ENCODE peak calls at places on chromosome 9, in four cellular contexts. One of them, this sample, is unnamed.

GRCh38 chr9:109799792-109800191 is 19.8 kb downstream of the PALM2AKAP2 start:
- DNase-seq in NCI-H524: no peak
- DNase-seq in stromal cell of bone marrow: peak
- DNase-seq in DMS 273 treated with DMSO at 0.1 percent for 48 hours: no peak
- DNase-seq in this sample: no peak

GRCh38 chr9:131880828-131881227 is 141.0 kb upstream of the RAPGEF1 start:
- DNase-seq in NCI-H524: no peak
- DNase-seq in stromal cell of bone marrow: no peak
- DNase-seq in DMS 273 treated with DMSO at 0.1 percent for 48 hours: no peak
- DNase-seq in this sample: no peak

GRCh38 chr9:82538634-82539033 is 524.3 kb downstream of the RASEF start:
- DNase-seq in NCI-H524: no peak
- DNase-seq in stromal cell of bone marrow: no peak
- DNase-seq in DMS 273 treated with DMSO at 0.1 percent for 48 hours: no peak
- DNase-seq in this sample: no peak

GRCh38 chr9:72899734-72900477 is 52.9 kb downstream of the ALDH1A1 start:
- DNase-seq in NCI-H524: no peak
- DNase-seq in stromal cell of bone marrow: no peak
- DNase-seq in DMS 273 treated with DMSO at 0.1 percent for 48 hours: no peak
- DNase-seq in this sample: no peak

GRCh38 chr9:135926402-135927194 is 19.3 kb upstream of the CAMSAP1 start:
- DNase-seq in NCI-H524: no peak
- DNase-seq in stromal cell of bone marrow: peak
- DNase-seq in DMS 273 treated with DMSO at 0.1 percent for 48 hours: no peak
- DNase-seq in this sample: peak

GRCh38 chr9:7153566-7153965 is 395.8 kb downstream of the KDM4C start:
- DNase-seq in NCI-H524: no peak
- DNase-seq in stromal cell of bone marrow: no peak
- DNase-seq in DMS 273 treated with DMSO at 0.1 percent for 48 hours: no peak
- DNase-seq in this sample: no peak

GRCh38 chr9:80086822-80087345 is 515.1 kb downstream of the TLE4 start:
- DNase-seq in NCI-H524: no peak
- DNase-seq in stromal cell of bone marrow: no peak
- DNase-seq in DMS 273 treated with DMSO at 0.1 percent for 48 hours: no peak
- DNase-seq in this sample: no peak

GRCh38 chr9:72675586-72675985 is 154.2 kb downstream of the TMC1 start:
- DNase-seq in NCI-H524: no peak
- DNase-seq in stromal cell of bone marrow: peak
- DNase-seq in DMS 273 treated with DMSO at 0.1 percent for 48 hours: no peak
- DNase-seq in this sample: no peak

GRCh38 chr9:37290366-37290765 is 132.1 kb upstream of the GRHPR start:
- DNase-seq in NCI-H524: no peak
- DNase-seq in stromal cell of bone marrow: no peak
- DNase-seq in DMS 273 treated with DMSO at 0.1 percent for 48 hours: no peak
- DNase-seq in this sample: no peak

GRCh38 chr9:88174324-88174723 is 36.0 kb upstream of the SPATA31C2 start:
- DNase-seq in NCI-H524: peak
- DNase-seq in stromal cell of bone marrow: no peak
- DNase-seq in DMS 273 treated with DMSO at 0.1 percent for 48 hours: no peak
- DNase-seq in this sample: no peak

GRCh38 chr9:133063500-133064231 is 1.9 kb downstream of the CEL start:
- DNase-seq in NCI-H524: no peak
- DNase-seq in stromal cell of bone marrow: no peak
- DNase-seq in DMS 273 treated with DMSO at 0.1 percent for 48 hours: no peak
- DNase-seq in this sample: no peak

GRCh38 chr9:69546265-69546664 is 125.9 kb downstream of the APBA1 start:
- DNase-seq in NCI-H524: peak
- DNase-seq in stromal cell of bone marrow: no peak
- DNase-seq in DMS 273 treated with DMSO at 0.1 percent for 48 hours: no peak
- DNase-seq in this sample: no peak

GRCh38 chr9:89309608-89310485 is 1.1 kb upstream of the CKS2 start:
- DNase-seq in NCI-H524: no peak
- DNase-seq in stromal cell of bone marrow: no peak
- DNase-seq in DMS 273 treated with DMSO at 0.1 percent for 48 hours: no peak
- DNase-seq in this sample: no peak

GRCh38 chr9:37618817-37619216 is 26.4 kb upstream of the TOMM5 start:
- DNase-seq in NCI-H524: peak
- DNase-seq in stromal cell of bone marrow: peak
- DNase-seq in DMS 273 treated with DMSO at 0.1 percent for 48 hours: no peak
- DNase-seq in this sample: no peak

GRCh38 chr9:11319477-11320060 is 706.8 kb upstream of the PTPRD start:
- DNase-seq in NCI-H524: peak
- DNase-seq in stromal cell of bone marrow: no peak
- DNase-seq in DMS 273 treated with DMSO at 0.1 percent for 48 hours: peak
- DNase-seq in this sample: no peak

GRCh38 chr9:75713373-75713772 is 177.1 kb upstream of the PCSK5 start:
- DNase-seq in NCI-H524: no peak
- DNase-seq in stromal cell of bone marrow: no peak
- DNase-seq in DMS 273 treated with DMSO at 0.1 percent for 48 hours: no peak
- DNase-seq in this sample: no peak

GRCh38 chr9:33260372-33260771 is 4.1 kb downstream of the BAG1 start:
- DNase-seq in NCI-H524: no peak
- DNase-seq in stromal cell of bone marrow: no peak
- DNase-seq in DMS 273 treated with DMSO at 0.1 percent for 48 hours: no peak
- DNase-seq in this sample: no peak

GRCh38 chr9:98105006-98105405 is 14.0 kb downstream of the TRIM14 start:
- DNase-seq in NCI-H524: no peak
- DNase-seq in stromal cell of bone marrow: no peak
- DNase-seq in DMS 273 treated with DMSO at 0.1 percent for 48 hours: no peak
- DNase-seq in this sample: no peak

GRCh38 chr9:99044827-99045226 is 60.1 kb upstream of the TGFBR1 start:
- DNase-seq in NCI-H524: no peak
- DNase-seq in stromal cell of bone marrow: no peak
- DNase-seq in DMS 273 treated with DMSO at 0.1 percent for 48 hours: no peak
- DNase-seq in this sample: no peak

GRCh38 chr9:34363619-34364351 is 12.9 kb downstream of the MYORG start:
- DNase-seq in NCI-H524: no peak
- DNase-seq in stromal cell of bone marrow: no peak
- DNase-seq in DMS 273 treated with DMSO at 0.1 percent for 48 hours: no peak
- DNase-seq in this sample: no peak